ENCODE peak calls at places on chromosomes 3 and 15, in five cellular contexts. M, X, P, N and I are unnamed samples.

GRCh38 chr3:183844606-183845005 is 19.2 kb upstream of the MAP6D1 start:
- DNase-seq in M (no peak), X (no peak), P (no peak), N (no peak), I (no peak)

GRCh38 chr3:61877359-61877770 is 316.0 kb downstream of the PTPRG start:
- DNase-seq in M (no peak), X (no peak), P (no peak), N (no peak), I (peak)

GRCh38 chr3:181561130-181561529 is 150.6 kb upstream of the SOX2 start:
- DNase-seq in M (no peak), X (no peak), P (no peak), N (no peak), I (no peak)

GRCh38 chr3:186929186-186929585 is 1.1 kb upstream of the ST6GAL1 start:
- DNase-seq in M (no peak), X (no peak), P (no peak), N (no peak), I (no peak)

GRCh38 chr15:62889734-62890505 is 152.6 kb upstream of the TPM1 start:
- DNase-seq in M (no peak), X (no peak), P (no peak), N (no peak), I (no peak)

GRCh38 chr3:24428470-24428869 is 66.2 kb downstream of the THRB start:
- DNase-seq in M (no peak), X (no peak), P (no peak), N (no peak), I (no peak)

GRCh38 chr3:72633101-72633500 is 215.1 kb downstream of the SHQ1 start:
- DNase-seq in M (no peak), X (no peak), P (no peak), N (no peak), I (no peak)

GRCh38 chr15:48373855-48374421 is 42.7 kb downstream of the DUT start:
- DNase-seq in M (no peak), X (no peak), P (no peak), N (no peak), I (no peak)

GRCh38 chr3:159971311-159971710 is 17.3 kb upstream of the IL12A start:
- DNase-seq in M (no peak), X (no peak), P (no peak), N (no peak), I (no peak)

GRCh38 chr3:195150194-195151118 is 120.5 kb downstream of the XXYLT1 start:
- DNase-seq in M (peak), X (peak), P (no peak), N (peak), I (no peak)

GRCh38 chr15:98174286-98174685 is 213.8 kb downstream of the ARRDC4 start:
- DNase-seq in M (no peak), X (no peak), P (no peak), N (no peak), I (no peak)

GRCh38 chr3:354433-354832 is 157.9 kb downstream of the CHL1 start:
- DNase-seq in M (no peak), X (no peak), P (no peak), N (no peak), I (no peak)

GRCh38 chr15:82176528-82176927 is 86.0 kb downstream of the EFL1 start:
- DNase-seq in M (no peak), X (no peak), P (no peak), N (no peak), I (no peak)

GRCh38 chr3:186024210-186024609 is 84.7 kb downstream of the ETV5 start:
- DNase-seq in M (no peak), X (peak), P (no peak), N (no peak), I (no peak)

GRCh38 chr15:35444557-35445204 is 101.3 kb downstream of the DPH6 start:
- DNase-seq in M (no peak), X (no peak), P (no peak), N (no peak), I (peak)

GRCh38 chr3:27357665-27358258 is 11.4 kb downstream of the NEK10 start:
- DNase-seq in M (peak), X (peak), P (peak), N (no peak), I (peak)

GRCh38 chr3:38989932-38990510 is 61.7 kb downstream of the SCN11A start:
- DNase-seq in M (no peak), X (no peak), P (no peak), N (no peak), I (no peak)

GRCh38 chr3:107525954-107526305 is 3.2 kb downstream of the BBX start:
- DNase-seq in M (no peak), X (no peak), P (no peak), N (no peak), I (no peak)

GRCh38 chr3:99902091-99902490 is 84.4 kb downstream of the CMSS1 start:
- DNase-seq in M (no peak), X (no peak), P (no peak), N (no peak), I (no peak)

GRCh38 chr3:85586018-85586417 is 627.2 kb downstream of the CADM2 start:
- DNase-seq in M (no peak), X (no peak), P (no peak), N (no peak), I (no peak)

GRCh38 chr3:41053220-41053619 is 146.1 kb upstream of the CTNNB1 start:
- DNase-seq in M (no peak), X (no peak), P (peak), N (no peak), I (no peak)

GRCh38 chr3:135007622-135008021 is 212.6 kb downstream of the EPHB1 start:
- DNase-seq in M (no peak), X (no peak), P (no peak), N (no peak), I (no peak)

GRCh38 chr3:141261472-141262171 is 30.0 kb downstream of the PXYLP1 start:
- DNase-seq in M (no peak), X (no peak), P (no peak), N (no peak), I (no peak)

GRCh38 chr3:130800829-130801228 is 54.2 kb upstream of the PIK3R4 start:
- DNase-seq in M (no peak), X (no peak), P (no peak), N (no peak), I (no peak)

GRCh38 chr3:196254376-196255283 is 32.9 kb downstream of the PCYT1A start:
- DNase-seq in M (no peak), X (no peak), P (no peak), N (no peak), I (no peak)

GRCh38 chr15:81880833-81881232 is 165.0 kb downstream of the MEX3B start:
- DNase-seq in M (no peak), X (no peak), P (no peak), N (no peak), I (no peak)

GRCh38 chr15:77497942-77498361 is 77.3 kb downstream of the HMG20A start:
- DNase-seq in M (no peak), X (peak), P (no peak), N (no peak), I (no peak)

GRCh38 chr15:96122077-96123027 is 208.1 kb upstream of the NR2F2 start:
- DNase-seq in M (no peak), X (no peak), P (no peak), N (no peak), I (no peak)

GRCh38 chr3:36380171-36381031 is at the start of gene STAC:
- DNase-seq in M (peak), X (no peak), P (peak), N (peak), I (no peak)

GRCh38 chr3:159872374-159873109 is 116.1 kb upstream of the IL12A start:
- DNase-seq in M (no peak), X (no peak), P (no peak), N (no peak), I (no peak)

GRCh38 chr15:49101536-49101935 is 53.9 kb downstream of the COPS2 start:
- DNase-seq in M (no peak), X (no peak), P (no peak), N (no peak), I (no peak)

GRCh38 chr15:95371664-95372063 is 958.8 kb upstream of the NR2F2 start:
- DNase-seq in M (no peak), X (no peak), P (no peak), N (no peak), I (no peak)

GRCh38 chr3:172836390-172836997 is 86.0 kb downstream of the ECT2 start:
- DNase-seq in M (no peak), X (no peak), P (no peak), N (no peak), I (no peak)

GRCh38 chr15:57509965-57510364 is 81.7 kb upstream of the MYZAP start:
- DNase-seq in M (no peak), X (no peak), P (no peak), N (no peak), I (no peak)

GRCh38 chr3:107975529-107976203 is 115.2 kb downstream of the CD47 start:
- DNase-seq in M (no peak), X (no peak), P (no peak), N (no peak), I (no peak)

GRCh38 chr3:60053518-60054265 is 1003.9 kb upstream of the CFAP20DC start:
- DNase-seq in M (no peak), X (no peak), P (peak), N (no peak), I (no peak)